ENCODE peak calls at places on chromosomes 7 and 10, in six cellular contexts. U is psoas muscle, P is fibroblast of lung, L is astrocyte, A is cardiac muscle cell, O is sigmoid colon. X is an unnamed sample. For H3K4me1, the result is how much of the 10 kb centered on the place peaks cover.

GRCh38 chr7:54664235-54665228 is 94.5 kb downstream of the SEC61G start:
- DNase-seq in O (no peak), L (peak), P (no peak), U (peak), A (peak), X (peak)

GRCh38 chr10:63702107-63702506 is 180.9 kb downstream of the REEP3 start:
- DNase-seq in O (no peak), U (no peak), P (no peak), L (no peak), A (no peak), X (peak)

GRCh38 chr7:108079291-108080057 is 50.7 kb downstream of the LAMB4 start:
- DNase-seq in O (peak), U (no peak), P (peak), A (no peak), L (peak), X (peak)

GRCh38 chr7:22666732-22667131 is 60.3 kb upstream of the IL6 start:
- DNase-seq in O (no peak), U (no peak), L (peak), A (no peak), P (peak), X (peak)

GRCh38 chr10:74813860-74814259 is 12.5 kb upstream of the KAT6B start:
- DNase-seq in P (no peak), A (no peak), U (no peak), L (no peak), O (no peak), X (no peak)

GRCh38 chr7:130930710-130931109 is 196.7 kb upstream of the KLF14 start:
- DNase-seq in O (no peak), P (no peak), L (no peak), A (no peak), U (no peak), X (no peak)

GRCh38 chr10:58985216-58985615 is 191.2 kb upstream of the PHYHIPL start:
- DNase-seq in U (no peak), A (no peak), L (no peak), O (no peak), P (no peak), X (no peak)

GRCh38 chr7:155066417-155066950 is 3.6 kb upstream of the HTR5A start:
- DNase-seq in U (peak), P (peak), O (no peak), L (peak), A (no peak), X (no peak)

DNA sequence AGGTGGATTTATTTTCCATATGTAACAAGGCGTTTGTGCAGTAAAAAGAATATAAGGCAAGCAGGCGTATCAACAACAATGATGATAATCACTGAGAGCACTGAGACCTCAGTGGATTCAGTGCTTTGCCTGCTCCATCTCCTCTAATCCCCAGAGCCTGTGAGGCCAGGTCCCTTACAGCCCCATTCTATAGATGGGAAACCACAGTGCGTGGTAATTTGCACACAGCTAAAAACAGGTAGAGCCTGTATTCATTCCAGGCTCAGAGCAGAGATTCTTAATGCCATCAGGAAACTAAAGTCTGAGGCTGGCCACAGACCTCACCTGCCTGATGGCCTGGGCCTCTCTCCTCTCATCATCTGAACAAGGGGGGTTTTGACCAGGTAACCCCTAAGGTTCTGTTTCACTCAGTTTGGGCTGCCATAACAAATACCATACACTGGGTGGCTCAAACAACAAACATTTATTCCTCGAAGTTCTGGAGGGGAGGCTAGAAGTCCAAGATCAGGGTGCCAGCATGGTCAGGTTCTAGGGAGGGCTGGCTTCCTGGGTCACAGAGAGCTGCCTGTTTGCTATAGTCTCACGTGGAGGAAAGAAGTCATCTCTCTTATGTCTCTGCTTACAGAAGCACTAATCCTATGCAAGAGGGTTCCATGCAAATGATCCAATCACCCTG is 10.3 kb upstream of the RASSF4 start:
- DNase-seq in P (no peak), U (no peak), L (no peak), A (no peak), O (no peak), X (no peak)
- H3K4me1 ChIP-seq in P (under half), U (under half), L (under half), A (under half), O (under half), X (under half)

DNA sequence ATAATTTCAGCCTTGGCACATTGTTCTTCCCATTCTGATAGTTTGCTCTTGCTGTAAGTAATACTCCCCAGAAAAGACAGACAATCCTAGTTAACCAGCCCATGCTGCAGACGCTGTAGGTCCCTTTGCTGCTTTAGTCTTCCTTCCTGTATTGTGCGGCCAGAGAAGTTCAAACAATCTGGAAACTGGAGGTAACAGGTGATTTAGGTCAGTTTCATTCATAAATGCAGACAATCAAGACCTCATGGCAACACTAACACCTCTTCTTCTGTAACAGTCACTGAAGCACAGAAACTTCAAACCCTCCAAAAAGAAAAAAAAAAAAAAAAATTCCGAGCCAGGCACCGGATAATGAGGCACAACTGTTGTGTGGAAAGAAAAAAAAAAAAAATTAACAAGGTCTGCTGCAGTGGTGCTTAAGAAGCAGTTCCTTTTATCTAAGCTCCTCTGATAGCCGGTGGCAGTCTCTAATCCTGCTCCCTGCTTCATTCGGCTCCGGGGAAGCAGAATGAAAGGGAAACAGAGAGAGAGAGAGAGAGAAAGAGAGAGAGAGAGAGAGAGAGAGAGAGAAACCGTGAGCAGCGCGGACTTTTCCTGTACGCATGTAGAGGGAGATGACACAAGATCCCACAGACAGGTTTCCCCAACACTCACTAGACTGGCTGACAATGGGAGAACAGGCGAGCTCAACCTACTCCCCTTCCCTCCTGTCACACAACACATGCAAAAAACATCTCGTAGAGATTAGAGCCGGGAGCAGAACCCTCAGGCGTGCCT is at the start of gene SEMA3A:
- DNase-seq in L (peak), O (peak), A (peak), P (peak), U (no peak), X (peak)
- TF ChIP-seq CTCF in L (no peak), O (peak), A (no peak), P (no peak), U (no peak), X (no peak)

DNA sequence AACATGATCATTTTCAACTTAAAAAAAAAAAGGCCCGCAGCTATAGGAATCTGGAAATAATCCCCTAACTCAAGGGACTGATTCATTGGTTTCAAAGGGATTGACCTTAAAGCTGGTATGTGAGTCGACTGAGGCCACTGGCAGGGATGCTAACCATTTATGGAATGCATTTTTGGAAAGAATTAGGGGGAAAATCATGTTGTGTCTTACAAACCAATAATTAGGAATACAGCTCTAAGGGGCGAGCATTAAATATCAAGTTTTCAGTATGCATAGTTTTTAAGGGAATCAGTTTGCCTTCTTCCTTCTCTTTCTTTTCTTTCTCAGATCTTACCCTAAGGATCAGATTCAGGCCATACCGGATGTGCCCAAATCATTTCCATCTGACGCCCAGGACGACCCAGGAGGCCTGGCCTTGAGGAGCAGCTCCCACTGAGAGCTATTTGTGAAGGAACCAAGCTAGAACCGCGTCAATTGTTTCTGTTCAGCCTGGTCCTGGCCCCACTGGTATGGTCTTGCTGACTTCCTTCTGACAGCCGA is 48.7 kb downstream of the BPGM start:
- DNase-seq in U (no peak), L (peak), P (no peak), O (no peak), A (no peak), X (no peak)
- H3K4me1 ChIP-seq in U (under half), L (under half), P (under half), O (under half), A (under half), X (under half)

DNA sequence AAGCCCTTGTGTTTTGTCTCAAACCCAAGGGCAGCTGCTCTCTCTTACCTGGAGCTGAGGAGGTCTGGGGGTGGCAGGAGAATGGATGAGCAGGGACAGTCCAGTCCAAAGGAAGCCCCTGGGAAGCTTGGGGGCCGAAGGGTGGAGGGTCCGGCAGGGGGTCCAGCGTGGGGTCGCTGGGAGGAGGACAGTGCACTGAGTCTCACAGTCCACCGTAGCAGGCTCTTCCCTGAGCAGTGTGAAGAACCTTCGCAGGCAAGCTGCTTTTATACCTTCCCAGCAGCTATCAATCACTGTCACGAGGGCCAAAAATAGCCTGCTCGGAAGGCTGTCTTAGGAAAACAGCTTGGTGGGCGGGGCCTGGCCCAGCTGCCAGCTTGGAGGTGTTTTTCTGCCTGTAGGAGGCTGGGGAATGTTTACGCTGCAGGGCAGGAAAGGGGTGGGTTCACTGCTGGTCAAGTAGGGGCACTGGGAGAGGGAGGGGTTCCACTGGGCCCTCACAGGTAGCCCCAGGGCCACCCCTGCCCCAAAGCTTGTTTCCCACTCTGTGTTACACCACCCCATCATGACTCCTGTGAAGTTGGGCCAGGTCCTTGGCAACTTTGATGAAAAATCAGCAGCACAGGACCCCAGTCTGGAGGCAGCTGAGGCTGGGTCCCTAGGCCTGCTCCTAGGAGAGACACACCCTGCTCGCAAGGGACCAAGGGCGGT is at the start of gene DEPP1:
- DNase-seq in P (peak), O (peak), U (peak), L (peak), A (peak), X (peak)
- TF ChIP-seq CTCF in P (no peak), O (peak), U (peak), L (no peak), A (peak), X (no peak)

GRCh38 chr10:91597397-91597881 is 35.4 kb downstream of the PPP1R3C start:
- DNase-seq in O (no peak), U (no peak), P (peak), L (no peak), A (peak), X (peak)

GRCh38 chr10:91602449-91602848 is 30.4 kb downstream of the PPP1R3C start:
- DNase-seq in A (no peak), L (no peak), O (no peak), U (no peak), P (no peak), X (no peak)

GRCh38 chr10:91601212-91601611 is 31.7 kb downstream of the PPP1R3C start:
- DNase-seq in P (no peak), L (no peak), O (no peak), U (no peak), A (no peak), X (no peak)

GRCh38 chr10:91596821-91597396 is 36.0 kb downstream of the PPP1R3C start:
- DNase-seq in O (no peak), L (peak), A (no peak), P (peak), U (no peak), X (peak)

GRCh38 chr10:91598211-91598981 is 34.5 kb downstream of the PPP1R3C start:
- DNase-seq in A (no peak), P (peak), L (peak), O (no peak), U (no peak), X (peak)
- H3K4me1 ChIP-seq in A (under half), P (under half), L (under half), O (under half), U (half or more), X (under half)

X was measured in A673.